ENCODE peak calls at places on chromosomes 5 and 9, in five cellular contexts. One of them, this sample, is unnamed. For H3K9me3, the result is how much of the 10 kb centered on the place peaks cover.

GRCh38 chr9:117678882-117679281 is 25.3 kb upstream of the TLR4 start:
- DNase-seq in psoas muscle: no peak
- DNase-seq in ascending aorta: no peak
- DNase-seq in IMR-90: no peak
- DNase-seq in right lobe of liver: no peak
- DNase-seq in this sample: no peak

GRCh38 chr9:18237776-18238175 is 236.2 kb upstream of the ADAMTSL1 start:
- DNase-seq in psoas muscle: no peak
- DNase-seq in ascending aorta: no peak
- DNase-seq in IMR-90: no peak
- DNase-seq in right lobe of liver: no peak
- DNase-seq in this sample: no peak

GRCh38 chr9:94464790-94465189 is 90.1 kb upstream of the PCAT7 start:
- DNase-seq in psoas muscle: no peak
- DNase-seq in ascending aorta: no peak
- DNase-seq in IMR-90: no peak
- DNase-seq in right lobe of liver: no peak
- DNase-seq in this sample: no peak

GRCh38 chr9:72871685-72872084 is 81.2 kb downstream of the ALDH1A1 start:
- DNase-seq in psoas muscle: no peak
- DNase-seq in ascending aorta: no peak
- DNase-seq in IMR-90: peak
- DNase-seq in right lobe of liver: no peak
- DNase-seq in this sample: no peak

GRCh38 chr5:37005252-37005651 is 128.7 kb downstream of the NIPBL start:
- DNase-seq in psoas muscle: no peak
- DNase-seq in ascending aorta: no peak
- DNase-seq in IMR-90: peak
- DNase-seq in right lobe of liver: no peak
- DNase-seq in this sample: no peak

GRCh38 chr9:70952131-70952727 is 169.2 kb downstream of the TRPM3 start:
- DNase-seq in psoas muscle: no peak
- DNase-seq in ascending aorta: no peak
- DNase-seq in IMR-90: no peak
- DNase-seq in right lobe of liver: no peak
- DNase-seq in this sample: no peak

GRCh38 chr9:121169094-121169601 is 32.5 kb downstream of the RAB14 start:
- DNase-seq in psoas muscle: no peak
- DNase-seq in ascending aorta: no peak
- DNase-seq in IMR-90: no peak
- DNase-seq in right lobe of liver: no peak
- DNase-seq in this sample: no peak

GRCh38 chr9:132694144-132694543 is 23.9 kb downstream of the GTF3C4 start:
- DNase-seq in psoas muscle: no peak
- DNase-seq in ascending aorta: no peak
- DNase-seq in IMR-90: peak
- DNase-seq in right lobe of liver: no peak
- DNase-seq in this sample: no peak

GRCh38 chr5:60505373-60505772 is 194.6 kb downstream of the DEPDC1B start:
- DNase-seq in psoas muscle: no peak
- DNase-seq in ascending aorta: no peak
- DNase-seq in IMR-90: no peak
- DNase-seq in right lobe of liver: no peak
- DNase-seq in this sample: no peak

GRCh38 chr5:179321206-179321987 is 23.9 kb downstream of the ADAMTS2 start:
- DNase-seq in psoas muscle: peak
- DNase-seq in ascending aorta: no peak
- DNase-seq in IMR-90: no peak
- DNase-seq in right lobe of liver: peak
- DNase-seq in this sample: no peak

GRCh38 chr9:79189511-79189924 is 382.2 kb upstream of the TLE4 start:
- DNase-seq in psoas muscle: no peak
- DNase-seq in ascending aorta: no peak
- DNase-seq in IMR-90: peak
- DNase-seq in right lobe of liver: no peak
- DNase-seq in this sample: peak

GRCh38 chr9:96435345-96435744 is 14.6 kb upstream of the HABP4 start:
- DNase-seq in psoas muscle: no peak
- DNase-seq in ascending aorta: no peak
- DNase-seq in IMR-90: no peak
- DNase-seq in right lobe of liver: no peak
- DNase-seq in this sample: no peak

GRCh38 chr9:96423985-96424336 is 5.8 kb upstream of the ZNF367 start:
- DNase-seq in psoas muscle: no peak
- DNase-seq in ascending aorta: no peak
- DNase-seq in IMR-90: no peak
- DNase-seq in right lobe of liver: no peak
- DNase-seq in this sample: no peak

GRCh38 chr9:96425500-96426169 is 7.5 kb upstream of the ZNF367 start:
- DNase-seq in psoas muscle: no peak
- DNase-seq in ascending aorta: no peak
- DNase-seq in IMR-90: no peak
- DNase-seq in right lobe of liver: no peak
- DNase-seq in this sample: no peak

GRCh38 chr9:96429710-96430109 is 11.5 kb upstream of the ZNF367 start:
- DNase-seq in psoas muscle: no peak
- DNase-seq in ascending aorta: no peak
- DNase-seq in IMR-90: no peak
- DNase-seq in right lobe of liver: no peak
- DNase-seq in this sample: no peak
- H3K27ac ChIP-seq in psoas muscle: no peak
- H3K27ac ChIP-seq in ascending aorta: no peak
- H3K27ac ChIP-seq in IMR-90: no peak
- H3K27ac ChIP-seq in right lobe of liver: no peak
- H3K27ac ChIP-seq in this sample: no peak

DNA sequence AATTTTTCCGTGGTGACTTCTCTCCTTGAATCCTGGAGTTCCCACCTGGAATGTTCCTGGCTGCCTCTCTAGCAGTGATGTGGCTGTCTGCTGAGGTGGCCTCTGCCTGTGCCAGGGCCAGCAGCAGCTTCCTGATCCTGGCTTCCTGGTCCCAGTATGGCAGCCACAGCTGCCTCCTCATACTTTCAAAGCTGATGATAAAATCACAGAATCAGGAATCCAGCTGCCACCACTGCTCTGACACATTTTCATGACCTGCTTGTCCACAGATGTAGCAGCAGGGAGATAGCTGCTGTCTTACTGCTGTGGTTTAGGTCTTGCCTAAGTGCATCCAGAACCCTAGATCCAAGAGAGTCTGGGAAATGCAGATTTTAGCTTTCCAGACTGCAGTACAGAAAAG is 72.4 kb upstream of the ANKRD55 start:
- DNase-seq in psoas muscle: no peak
- DNase-seq in ascending aorta: no peak
- DNase-seq in IMR-90: no peak
- DNase-seq in right lobe of liver: no peak
- DNase-seq in this sample: no peak
- H3K9me3 ChIP-seq in psoas muscle: under half
- H3K9me3 ChIP-seq in ascending aorta: under half
- H3K9me3 ChIP-seq in IMR-90: under half
- H3K9me3 ChIP-seq in right lobe of liver: under half
- H3K9me3 ChIP-seq in this sample: under half

GRCh38 chr5:95861221-95861857 is 38.8 kb upstream of the GLRX start:
- DNase-seq in psoas muscle: peak
- DNase-seq in ascending aorta: peak
- DNase-seq in IMR-90: peak
- DNase-seq in right lobe of liver: peak
- DNase-seq in this sample: peak

GRCh38 chr5:95862636-95863382 is 40.3 kb upstream of the GLRX start:
- DNase-seq in psoas muscle: no peak
- DNase-seq in ascending aorta: no peak
- DNase-seq in IMR-90: no peak
- DNase-seq in right lobe of liver: no peak
- DNase-seq in this sample: no peak

GRCh38 chr5:95864456-95864855 is 41.9 kb upstream of the GLRX start:
- DNase-seq in psoas muscle: no peak
- DNase-seq in ascending aorta: no peak
- DNase-seq in IMR-90: no peak
- DNase-seq in right lobe of liver: no peak
- DNase-seq in this sample: no peak

GRCh38 chr5:95863383-95863757 is 40.8 kb upstream of the GLRX start:
- DNase-seq in psoas muscle: no peak
- DNase-seq in ascending aorta: peak
- DNase-seq in IMR-90: peak
- DNase-seq in right lobe of liver: no peak
- DNase-seq in this sample: no peak

DNA sequence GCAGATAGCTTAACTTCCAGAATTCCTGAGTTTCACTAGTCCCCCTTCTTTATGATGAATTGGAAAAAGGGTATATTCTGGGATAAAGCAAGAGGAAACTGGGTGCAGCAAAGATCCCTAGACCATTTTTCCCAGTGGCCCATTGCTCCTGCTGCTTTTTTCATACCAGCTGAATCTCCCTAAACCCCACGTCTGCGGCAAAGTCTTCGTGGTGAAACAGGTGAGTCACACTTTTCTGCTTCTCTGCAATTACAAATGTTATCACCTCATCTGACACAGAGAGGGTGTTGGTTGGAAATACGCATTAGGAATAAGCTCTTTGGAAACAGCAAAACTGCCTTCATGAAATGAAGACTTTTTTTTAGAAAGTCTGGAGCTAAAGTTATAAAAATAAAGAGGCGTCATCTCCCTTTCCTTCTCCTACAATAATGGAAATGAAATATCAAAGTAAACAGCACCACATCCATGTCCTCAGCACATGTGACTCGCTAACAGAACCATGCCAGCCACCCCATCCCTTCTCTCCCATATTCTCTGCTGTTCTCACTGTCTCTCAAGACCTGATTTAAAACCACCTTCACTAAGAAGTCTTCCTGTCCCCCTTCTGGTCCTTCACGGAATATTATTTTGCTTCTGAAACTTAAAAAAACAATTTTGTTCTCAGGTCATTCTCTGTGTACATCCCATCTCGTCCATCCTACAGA is 39.5 kb upstream of the GLRX start:
- DNase-seq in psoas muscle: no peak
- DNase-seq in ascending aorta: no peak
- DNase-seq in IMR-90: peak
- DNase-seq in right lobe of liver: no peak
- DNase-seq in this sample: no peak
- H3K27ac ChIP-seq in psoas muscle: peak
- H3K27ac ChIP-seq in ascending aorta: peak
- H3K27ac ChIP-seq in IMR-90: peak
- H3K27ac ChIP-seq in right lobe of liver: peak
- H3K27ac ChIP-seq in this sample: peak

DNA sequence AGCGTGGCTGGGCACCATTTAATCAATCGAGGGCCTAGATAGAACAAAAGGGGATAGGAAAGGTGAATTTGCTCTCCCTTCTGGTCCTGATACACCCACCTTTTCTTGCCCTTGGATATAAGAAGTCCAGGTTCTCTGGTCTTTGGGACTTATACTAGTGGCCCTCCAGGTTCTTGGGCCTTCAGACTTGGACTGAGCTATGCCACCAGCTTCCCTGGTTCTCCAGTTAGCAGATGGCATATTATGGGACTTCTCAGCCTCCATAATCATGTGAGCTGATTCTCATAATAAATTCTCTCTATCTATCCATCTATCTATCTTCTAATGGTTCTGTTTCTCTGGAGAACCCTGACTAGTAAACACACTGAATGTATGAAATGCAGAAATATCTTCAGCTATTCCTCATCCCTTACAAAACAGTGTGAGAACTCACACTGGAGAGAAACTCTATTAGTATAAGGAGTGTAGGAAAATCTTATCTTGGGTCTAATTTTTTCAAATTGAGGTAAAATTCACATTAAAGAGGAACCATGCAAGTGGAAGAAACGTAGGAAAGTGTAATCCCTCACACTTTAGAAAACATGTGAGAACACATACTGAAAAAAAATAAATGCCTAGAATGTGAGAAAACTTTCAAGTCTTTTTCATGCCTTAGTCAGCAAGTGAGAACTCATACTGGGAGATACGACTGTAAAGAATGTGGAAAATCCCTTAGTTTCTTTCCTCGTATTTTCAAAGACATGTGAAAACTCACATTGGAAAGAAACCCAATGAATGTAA is 15.5 kb downstream of the PCDHB15 start:
- DNase-seq in psoas muscle: no peak
- DNase-seq in ascending aorta: no peak
- DNase-seq in IMR-90: peak
- DNase-seq in right lobe of liver: no peak
- DNase-seq in this sample: no peak
- H3K9me3 ChIP-seq in psoas muscle: half or more
- H3K9me3 ChIP-seq in ascending aorta: half or more
- H3K9me3 ChIP-seq in IMR-90: under half
- H3K9me3 ChIP-seq in right lobe of liver: half or more
- H3K9me3 ChIP-seq in this sample: under half

GRCh38 chr9:136342191-136343120 is 15.1 kb downstream of the GPSM1 start:
- DNase-seq in psoas muscle: peak
- DNase-seq in ascending aorta: no peak
- DNase-seq in IMR-90: peak
- DNase-seq in right lobe of liver: peak
- DNase-seq in this sample: peak
- H3K27ac ChIP-seq in psoas muscle: no peak
- H3K27ac ChIP-seq in ascending aorta: peak
- H3K27ac ChIP-seq in IMR-90: peak
- H3K27ac ChIP-seq in right lobe of liver: no peak
- H3K27ac ChIP-seq in this sample: peak

GRCh38 chr5:180343110-180343845 is 9.9 kb downstream of the GFPT2 start:
- DNase-seq in psoas muscle: no peak
- DNase-seq in ascending aorta: no peak
- DNase-seq in IMR-90: peak
- DNase-seq in right lobe of liver: no peak
- DNase-seq in this sample: no peak

GRCh38 chr5:180344393-180344999 is 8.6 kb downstream of the GFPT2 start:
- DNase-seq in psoas muscle: no peak
- DNase-seq in ascending aorta: no peak
- DNase-seq in IMR-90: no peak
- DNase-seq in right lobe of liver: no peak
- DNase-seq in this sample: no peak

GRCh38 chr5:180345186-180345585 is 8.0 kb downstream of the GFPT2 start:
- DNase-seq in psoas muscle: no peak
- DNase-seq in ascending aorta: no peak
- DNase-seq in IMR-90: no peak
- DNase-seq in right lobe of liver: no peak
- DNase-seq in this sample: no peak

GRCh38 chr5:180345781-180346180 is 7.4 kb downstream of the GFPT2 start:
- DNase-seq in psoas muscle: no peak
- DNase-seq in ascending aorta: no peak
- DNase-seq in IMR-90: no peak
- DNase-seq in right lobe of liver: no peak
- DNase-seq in this sample: no peak

GRCh38 chr5:180343846-180344327 is 9.2 kb downstream of the GFPT2 start:
- DNase-seq in psoas muscle: peak
- DNase-seq in ascending aorta: no peak
- DNase-seq in IMR-90: no peak
- DNase-seq in right lobe of liver: no peak
- DNase-seq in this sample: no peak
- H3K9me3 ChIP-seq in psoas muscle: under half
- H3K9me3 ChIP-seq in ascending aorta: under half
- H3K9me3 ChIP-seq in IMR-90: under half
- H3K9me3 ChIP-seq in right lobe of liver: under half
- H3K9me3 ChIP-seq in this sample: under half

DNA sequence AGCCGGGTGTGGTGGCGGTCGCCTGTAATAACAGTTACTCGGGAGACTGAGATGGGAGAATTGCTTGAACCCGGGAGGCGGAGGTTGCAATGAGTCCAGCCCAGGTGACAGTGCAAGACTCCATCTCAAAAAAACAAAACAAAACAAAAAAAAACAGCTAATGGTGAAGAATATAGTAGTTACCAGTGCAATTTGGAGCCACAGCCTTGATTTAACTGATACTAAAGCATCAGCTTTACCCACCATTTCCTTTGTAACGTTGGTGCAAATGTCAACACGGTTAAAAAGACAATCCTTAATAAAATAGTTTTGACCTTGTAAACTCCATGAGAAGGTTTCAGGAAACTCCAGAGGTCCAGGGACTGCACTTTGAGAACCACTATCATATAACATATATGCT is 41.8 kb downstream of the FNBP1 start:
- DNase-seq in psoas muscle: no peak
- DNase-seq in ascending aorta: no peak
- DNase-seq in IMR-90: no peak
- DNase-seq in right lobe of liver: no peak
- DNase-seq in this sample: no peak
- H3K27ac ChIP-seq in psoas muscle: no peak
- H3K27ac ChIP-seq in ascending aorta: no peak
- H3K27ac ChIP-seq in IMR-90: no peak
- H3K27ac ChIP-seq in right lobe of liver: no peak
- H3K27ac ChIP-seq in this sample: no peak